ENCODE peak calls at places on chromosomes 16 and 17, in four cellular contexts. O is stomach, H is upper lobe of left lung, X is OCI-LY7. K is an unnamed sample. For H3K9me3, the result is how much of the 10 kb centered on the place peaks cover.

GRCh38 chr17:4006165-4006589 is 41.9 kb upstream of the ATP2A3 start:
- DNase-seq in O (no peak), H (peak), X (no peak), K (no peak)

GRCh38 chr17:65537845-65538678 is 23.4 kb downstream of the AXIN2 start:
- DNase-seq in O (no peak), H (peak), X (no peak), K (no peak)

GRCh38 chr17:50133769-50134099 is 3.8 kb upstream of the SAMD14 start:
- DNase-seq in O (no peak), H (no peak), X (no peak), K (no peak)

GRCh38 chr17:56926704-56927103 is 12.9 kb upstream of the TRIM25 start:
- DNase-seq in O (no peak), H (no peak), X (no peak), K (no peak)

GRCh38 chr16:2090481-2090797 is 42.7 kb downstream of the TSC2 start:
- DNase-seq in O (peak), H (no peak), X (no peak), K (no peak)

GRCh38 chr16:19389246-19389645 is 28.4 kb upstream of the TMC5 start:
- DNase-seq in O (peak), H (no peak), X (peak), K (peak)

GRCh38 chr16:49693445-49693844 is 162.5 kb downstream of the ZNF423 start:
- DNase-seq in O (no peak), H (no peak), X (no peak), K (no peak)

GRCh38 chr17:74663566-74663965 is 40.0 kb upstream of the CD300E start:
- DNase-seq in O (no peak), H (no peak), X (no peak), K (no peak)

GRCh38 chr16:84489141-84489540 is 15.3 kb downstream of the MEAK7 start:
- DNase-seq in O (no peak), H (no peak), X (no peak), K (no peak)

GRCh38 chr17:9928601-9929341 is 23.7 kb upstream of the RCVRN start:
- DNase-seq in O (no peak), H (no peak), X (peak), K (no peak)

GRCh38 chr17:76755285-76755684 is 17.4 kb downstream of the MFSD11 start:
- DNase-seq in O (no peak), H (no peak), X (no peak), K (no peak)

GRCh38 chr16:79183571-79183970 is 417.0 kb downstream of the MAF start:
- DNase-seq in O (no peak), H (no peak), X (no peak), K (no peak)

GRCh38 chr16:48383877-48384304 is 1.3 kb downstream of the SIAH1 start:
- DNase-seq in O (no peak), H (no peak), X (peak), K (no peak)

GRCh38 chr16:16163109-16163508 is 60.2 kb downstream of the ABCC6 start:
- DNase-seq in O (no peak), H (no peak), X (no peak), K (no peak)
- H3K9me3 ChIP-seq in O (under half), H (under half), X (under half), K (under half)

GRCh38 chr16:88519938-88520653 is 50.1 kb upstream of the ZC3H18 start:
- DNase-seq in O (no peak), H (no peak), X (no peak), K (no peak)
- H3K9me3 ChIP-seq in O (under half), H (under half), X (under half), K (under half)

GRCh38 chr16:35142809-35143192 is 1683.4 kb downstream of the TP53TG3F start:
- DNase-seq in O (no peak), H (no peak), X (no peak), K (no peak)

GRCh38 chr16:35144212-35144932 is 1685.0 kb downstream of the TP53TG3F start:
- DNase-seq in O (no peak), H (no peak), X (no peak), K (no peak)

GRCh38 chr16:35142147-35142808 is 1682.9 kb downstream of the TP53TG3F start:
- DNase-seq in O (no peak), H (no peak), X (no peak), K (no peak)

GRCh38 chr16:35141303-35141702 is 1681.9 kb downstream of the TP53TG3F start:
- DNase-seq in O (no peak), H (no peak), X (no peak), K (no peak)

GRCh38 chr16:35140293-35140986 is 1681.0 kb downstream of the TP53TG3F start:
- DNase-seq in O (no peak), H (peak), X (no peak), K (no peak)
- H3K9me3 ChIP-seq in O (under half), H (under half), X (under half), K (under half)

DNA sequence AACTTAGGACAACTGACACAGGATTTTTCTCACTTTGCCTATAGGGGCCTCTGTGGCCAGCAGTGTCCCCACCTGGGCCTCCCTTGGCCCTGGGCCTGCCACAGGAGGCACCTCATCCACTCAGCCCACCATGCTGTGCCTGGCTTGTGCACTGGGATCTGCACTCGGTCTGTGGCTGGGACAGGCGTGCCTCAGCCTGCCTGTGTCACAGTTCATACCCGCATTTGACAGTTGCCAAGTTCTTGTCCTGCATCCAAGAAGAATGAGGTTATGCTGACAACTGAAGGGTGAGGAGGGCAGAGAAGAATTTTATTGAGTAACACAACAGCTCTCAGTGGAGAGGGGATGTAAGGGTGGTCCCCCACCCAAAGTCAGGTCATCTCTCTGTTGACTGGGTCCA is 36.0 kb downstream of the ZFP90 start:
- DNase-seq in O (no peak), H (peak), X (no peak), K (no peak)
- H3K9me3 ChIP-seq in O (under half), H (half or more), X (under half), K (half or more)

K was measured in left ventricle myocardium inferior.